ENCODE peak calls at places on chromosomes 12 and 14, in ten cellular contexts. One of them, this sample, is unnamed.

GRCh38 chr12:3083949-3084348 is 6.8 kb downstream of the TSPAN9 start:
- DNase-seq in NCI-H524: no peak
- DNase-seq in activated T-cell treated with anti-CD3 and anti-CD28 coated beads, Interleukin-2, amount 50 U/mL, for 72 hours: no peak
- DNase-seq in stimulated activated CD8-positive, alpha-beta memory T cell treated with anti-CD3 and anti-CD28 coated beads, Interleukin-15, amount 100 ng/mL, for 48 hours: no peak
- DNase-seq in HuH-7.5: no peak
- DNase-seq in heart right ventricle: peak; percentile 41
- DNase-seq in endothelial cell: no peak
- DNase-seq in COR-L47: no peak
- DNase-seq in smooth muscle cell of the brain vasculature: no peak
- DNase-seq in mucosa of gallbladder: no peak
- DNase-seq in this sample: no peak

GRCh38 chr14:35944847-35945246 is 118.7 kb downstream of the BRMS1L start:
- DNase-seq in NCI-H524: peak; percentile 58
- DNase-seq in activated T-cell treated with anti-CD3 and anti-CD28 coated beads, Interleukin-2, amount 50 U/mL, for 72 hours: peak; percentile 27
- DNase-seq in stimulated activated CD8-positive, alpha-beta memory T cell treated with anti-CD3 and anti-CD28 coated beads, Interleukin-15, amount 100 ng/mL, for 48 hours: no peak
- DNase-seq in HuH-7.5: peak; percentile 22
- DNase-seq in heart right ventricle: no peak
- DNase-seq in endothelial cell: peak; percentile 13
- DNase-seq in COR-L47: peak; percentile 42
- DNase-seq in smooth muscle cell of the brain vasculature: no peak
- DNase-seq in mucosa of gallbladder: no peak
- DNase-seq in this sample: peak; percentile 31

GRCh38 chr12:52749827-52750226 is 27.3 kb downstream of the KRT76 start:
- DNase-seq in NCI-H524: peak; percentile 84
- DNase-seq in activated T-cell treated with anti-CD3 and anti-CD28 coated beads, Interleukin-2, amount 50 U/mL, for 72 hours: no peak
- DNase-seq in stimulated activated CD8-positive, alpha-beta memory T cell treated with anti-CD3 and anti-CD28 coated beads, Interleukin-15, amount 100 ng/mL, for 48 hours: no peak
- DNase-seq in HuH-7.5: no peak
- DNase-seq in heart right ventricle: no peak
- DNase-seq in endothelial cell: no peak
- DNase-seq in COR-L47: no peak
- DNase-seq in smooth muscle cell of the brain vasculature: no peak
- DNase-seq in mucosa of gallbladder: no peak
- DNase-seq in this sample: no peak

GRCh38 chr14:74965770-74966153 is 10.4 kb upstream of the PGF start:
- DNase-seq in NCI-H524: no peak
- DNase-seq in activated T-cell treated with anti-CD3 and anti-CD28 coated beads, Interleukin-2, amount 50 U/mL, for 72 hours: no peak
- DNase-seq in stimulated activated CD8-positive, alpha-beta memory T cell treated with anti-CD3 and anti-CD28 coated beads, Interleukin-15, amount 100 ng/mL, for 48 hours: no peak
- DNase-seq in HuH-7.5: no peak
- DNase-seq in heart right ventricle: no peak
- DNase-seq in endothelial cell: no peak
- DNase-seq in COR-L47: no peak
- DNase-seq in smooth muscle cell of the brain vasculature: no peak
- DNase-seq in mucosa of gallbladder: no peak
- DNase-seq in this sample: no peak

GRCh38 chr14:101888182-101888581 is 76.2 kb upstream of the DYNC1H1 start:
- DNase-seq in NCI-H524: no peak
- DNase-seq in activated T-cell treated with anti-CD3 and anti-CD28 coated beads, Interleukin-2, amount 50 U/mL, for 72 hours: no peak
- DNase-seq in stimulated activated CD8-positive, alpha-beta memory T cell treated with anti-CD3 and anti-CD28 coated beads, Interleukin-15, amount 100 ng/mL, for 48 hours: no peak
- DNase-seq in HuH-7.5: no peak
- DNase-seq in heart right ventricle: no peak
- DNase-seq in endothelial cell: no peak
- DNase-seq in COR-L47: no peak
- DNase-seq in smooth muscle cell of the brain vasculature: no peak
- DNase-seq in mucosa of gallbladder: no peak
- DNase-seq in this sample: no peak

GRCh38 chr14:105329411-105330200 is 15.1 kb downstream of the PACS2 start:
- DNase-seq in NCI-H524: no peak
- DNase-seq in activated T-cell treated with anti-CD3 and anti-CD28 coated beads, Interleukin-2, amount 50 U/mL, for 72 hours: no peak
- DNase-seq in stimulated activated CD8-positive, alpha-beta memory T cell treated with anti-CD3 and anti-CD28 coated beads, Interleukin-15, amount 100 ng/mL, for 48 hours: no peak
- DNase-seq in HuH-7.5: no peak
- DNase-seq in heart right ventricle: no peak
- DNase-seq in endothelial cell: no peak
- DNase-seq in COR-L47: no peak
- DNase-seq in smooth muscle cell of the brain vasculature: no peak
- DNase-seq in mucosa of gallbladder: no peak
- DNase-seq in this sample: no peak

GRCh38 chr12:98328467-98328866 is 186.9 kb upstream of the TMPO start:
- DNase-seq in NCI-H524: no peak
- DNase-seq in activated T-cell treated with anti-CD3 and anti-CD28 coated beads, Interleukin-2, amount 50 U/mL, for 72 hours: no peak
- DNase-seq in stimulated activated CD8-positive, alpha-beta memory T cell treated with anti-CD3 and anti-CD28 coated beads, Interleukin-15, amount 100 ng/mL, for 48 hours: no peak
- DNase-seq in HuH-7.5: no peak
- DNase-seq in heart right ventricle: no peak
- DNase-seq in endothelial cell: no peak
- DNase-seq in COR-L47: no peak
- DNase-seq in smooth muscle cell of the brain vasculature: no peak
- DNase-seq in mucosa of gallbladder: no peak
- DNase-seq in this sample: no peak

GRCh38 chr12:107759410-107759809 is 1.5 kb downstream of the PRDM4 start:
- DNase-seq in NCI-H524: no peak
- DNase-seq in activated T-cell treated with anti-CD3 and anti-CD28 coated beads, Interleukin-2, amount 50 U/mL, for 72 hours: peak; percentile 48
- DNase-seq in stimulated activated CD8-positive, alpha-beta memory T cell treated with anti-CD3 and anti-CD28 coated beads, Interleukin-15, amount 100 ng/mL, for 48 hours: peak; percentile 11
- DNase-seq in HuH-7.5: no peak
- DNase-seq in heart right ventricle: no peak
- DNase-seq in endothelial cell: no peak
- DNase-seq in COR-L47: peak; percentile 44
- DNase-seq in smooth muscle cell of the brain vasculature: peak; percentile 17
- DNase-seq in mucosa of gallbladder: no peak
- DNase-seq in this sample: peak; percentile 62

GRCh38 chr12:5506821-5507231 is 74.9 kb downstream of the NTF3 start:
- DNase-seq in NCI-H524: no peak
- DNase-seq in activated T-cell treated with anti-CD3 and anti-CD28 coated beads, Interleukin-2, amount 50 U/mL, for 72 hours: no peak
- DNase-seq in stimulated activated CD8-positive, alpha-beta memory T cell treated with anti-CD3 and anti-CD28 coated beads, Interleukin-15, amount 100 ng/mL, for 48 hours: no peak
- DNase-seq in HuH-7.5: no peak
- DNase-seq in heart right ventricle: peak; percentile 48
- DNase-seq in endothelial cell: no peak
- DNase-seq in COR-L47: no peak
- DNase-seq in smooth muscle cell of the brain vasculature: no peak
- DNase-seq in mucosa of gallbladder: peak; percentile 21
- DNase-seq in this sample: no peak

GRCh38 chr12:34210183-34210582 is 187.9 kb downstream of the ALG10 start:
- DNase-seq in NCI-H524: no peak
- DNase-seq in activated T-cell treated with anti-CD3 and anti-CD28 coated beads, Interleukin-2, amount 50 U/mL, for 72 hours: no peak
- DNase-seq in stimulated activated CD8-positive, alpha-beta memory T cell treated with anti-CD3 and anti-CD28 coated beads, Interleukin-15, amount 100 ng/mL, for 48 hours: no peak
- DNase-seq in HuH-7.5: no peak
- DNase-seq in heart right ventricle: no peak
- DNase-seq in endothelial cell: no peak
- DNase-seq in COR-L47: no peak
- DNase-seq in smooth muscle cell of the brain vasculature: no peak
- DNase-seq in mucosa of gallbladder: no peak
- DNase-seq in this sample: no peak

GRCh38 chr14:74610866-74611671 is 968 bp downstream of the LTBP2 start:
- DNase-seq in NCI-H524: peak; percentile 49
- DNase-seq in activated T-cell treated with anti-CD3 and anti-CD28 coated beads, Interleukin-2, amount 50 U/mL, for 72 hours: no peak
- DNase-seq in stimulated activated CD8-positive, alpha-beta memory T cell treated with anti-CD3 and anti-CD28 coated beads, Interleukin-15, amount 100 ng/mL, for 48 hours: no peak
- DNase-seq in HuH-7.5: no peak
- DNase-seq in heart right ventricle: no peak
- DNase-seq in endothelial cell: no peak
- DNase-seq in COR-L47: no peak
- DNase-seq in smooth muscle cell of the brain vasculature: no peak
- DNase-seq in mucosa of gallbladder: no peak
- DNase-seq in this sample: no peak

GRCh38 chr12:66196806-66197205 is 7.8 kb downstream of the IRAK3 start:
- DNase-seq in NCI-H524: no peak
- DNase-seq in activated T-cell treated with anti-CD3 and anti-CD28 coated beads, Interleukin-2, amount 50 U/mL, for 72 hours: no peak
- DNase-seq in stimulated activated CD8-positive, alpha-beta memory T cell treated with anti-CD3 and anti-CD28 coated beads, Interleukin-15, amount 100 ng/mL, for 48 hours: no peak
- DNase-seq in HuH-7.5: no peak
- DNase-seq in heart right ventricle: no peak
- DNase-seq in endothelial cell: no peak
- DNase-seq in COR-L47: no peak
- DNase-seq in smooth muscle cell of the brain vasculature: no peak
- DNase-seq in mucosa of gallbladder: no peak
- DNase-seq in this sample: no peak

GRCh38 chr12:132429932-132430643 is 59.9 kb upstream of the FBRSL1 start:
- DNase-seq in NCI-H524: peak; percentile 96
- DNase-seq in activated T-cell treated with anti-CD3 and anti-CD28 coated beads, Interleukin-2, amount 50 U/mL, for 72 hours: peak; percentile 55
- DNase-seq in stimulated activated CD8-positive, alpha-beta memory T cell treated with anti-CD3 and anti-CD28 coated beads, Interleukin-15, amount 100 ng/mL, for 48 hours: no peak
- DNase-seq in HuH-7.5: no peak
- DNase-seq in heart right ventricle: no peak
- DNase-seq in endothelial cell: no peak
- DNase-seq in COR-L47: peak; percentile 93
- DNase-seq in smooth muscle cell of the brain vasculature: no peak
- DNase-seq in mucosa of gallbladder: peak; percentile 54
- DNase-seq in this sample: peak; percentile 45

This sample was measured in A549.